ENCODE peak calls at places on chromosomes 6 and 20, in eight cellular contexts. One of them, this sample, is unnamed.

GRCh38 chr6:163655217-163656121 is 241.0 kb downstream of the QKI start:
- DNase-seq in fibroblast of lung: no peak
- DNase-seq in neuronal stem cell: no peak
- DNase-seq in stimulated activated naive CD8-positive, alpha-beta T cell treated with anti-CD3 and anti-CD28 coated beads, Interleukin-15, Interleukin-2, amounts not matched to agents 100 U/mL and 50 U/mL, for 24 hours: no peak
- DNase-seq in Right ventricle myocardium superior: no peak
- DNase-seq in globus pallidus: no peak
- DNase-seq in HuH-7.5: no peak
- DNase-seq in ELF-1: no peak
- DNase-seq in this sample: no peak

GRCh38 chr20:49948809-49949507 is 12.8 kb downstream of the RNF114 start:
- DNase-seq in Right ventricle myocardium superior: no peak
- DNase-seq in fibroblast of lung: peak
- DNase-seq in HuH-7.5: no peak
- DNase-seq in ELF-1: no peak
- DNase-seq in stimulated activated naive CD8-positive, alpha-beta T cell treated with anti-CD3 and anti-CD28 coated beads, Interleukin-15, Interleukin-2, amounts not matched to agents 100 U/mL and 50 U/mL, for 24 hours: no peak
- DNase-seq in neuronal stem cell: no peak
- DNase-seq in globus pallidus: no peak
- DNase-seq in this sample: no peak

GRCh38 chr6:79167931-79168694 is 66.4 kb downstream of the HMGN3 start:
- DNase-seq in ELF-1: no peak
- DNase-seq in neuronal stem cell: no peak
- DNase-seq in HuH-7.5: no peak
- DNase-seq in stimulated activated naive CD8-positive, alpha-beta T cell treated with anti-CD3 and anti-CD28 coated beads, Interleukin-15, Interleukin-2, amounts not matched to agents 100 U/mL and 50 U/mL, for 24 hours: no peak
- DNase-seq in fibroblast of lung: peak
- DNase-seq in globus pallidus: no peak
- DNase-seq in Right ventricle myocardium superior: no peak
- DNase-seq in this sample: no peak

GRCh38 chr6:41049548-41049947 is 3.5 kb upstream of the APOBEC2 start:
- DNase-seq in Right ventricle myocardium superior: no peak
- DNase-seq in globus pallidus: no peak
- DNase-seq in ELF-1: peak
- DNase-seq in neuronal stem cell: no peak
- DNase-seq in stimulated activated naive CD8-positive, alpha-beta T cell treated with anti-CD3 and anti-CD28 coated beads, Interleukin-15, Interleukin-2, amounts not matched to agents 100 U/mL and 50 U/mL, for 24 hours: no peak
- DNase-seq in HuH-7.5: no peak
- DNase-seq in fibroblast of lung: no peak
- DNase-seq in this sample: no peak

GRCh38 chr6:111789593-111789992 is 83.7 kb downstream of the FYN start:
- DNase-seq in globus pallidus: no peak
- DNase-seq in stimulated activated naive CD8-positive, alpha-beta T cell treated with anti-CD3 and anti-CD28 coated beads, Interleukin-15, Interleukin-2, amounts not matched to agents 100 U/mL and 50 U/mL, for 24 hours: no peak
- DNase-seq in fibroblast of lung: peak
- DNase-seq in Right ventricle myocardium superior: peak
- DNase-seq in HuH-7.5: no peak
- DNase-seq in ELF-1: no peak
- DNase-seq in neuronal stem cell: no peak
- DNase-seq in this sample: no peak

GRCh38 chr6:33802186-33803061 is 1.4 kb downstream of the MLN start:
- DNase-seq in fibroblast of lung: no peak
- DNase-seq in neuronal stem cell: no peak
- DNase-seq in HuH-7.5: no peak
- DNase-seq in stimulated activated naive CD8-positive, alpha-beta T cell treated with anti-CD3 and anti-CD28 coated beads, Interleukin-15, Interleukin-2, amounts not matched to agents 100 U/mL and 50 U/mL, for 24 hours: no peak
- DNase-seq in Right ventricle myocardium superior: no peak
- DNase-seq in globus pallidus: no peak
- DNase-seq in ELF-1: peak
- DNase-seq in this sample: no peak

GRCh38 chr6:163751032-163751525 is 336.6 kb downstream of the QKI start:
- DNase-seq in fibroblast of lung: no peak
- DNase-seq in ELF-1: peak
- DNase-seq in stimulated activated naive CD8-positive, alpha-beta T cell treated with anti-CD3 and anti-CD28 coated beads, Interleukin-15, Interleukin-2, amounts not matched to agents 100 U/mL and 50 U/mL, for 24 hours: peak
- DNase-seq in HuH-7.5: no peak
- DNase-seq in neuronal stem cell: no peak
- DNase-seq in globus pallidus: no peak
- DNase-seq in Right ventricle myocardium superior: no peak
- DNase-seq in this sample: no peak

GRCh38 chr6:19723533-19723932 is 113.6 kb upstream of the ID4 start:
- DNase-seq in neuronal stem cell: no peak
- DNase-seq in fibroblast of lung: peak
- DNase-seq in ELF-1: no peak
- DNase-seq in HuH-7.5: no peak
- DNase-seq in Right ventricle myocardium superior: no peak
- DNase-seq in globus pallidus: no peak
- DNase-seq in stimulated activated naive CD8-positive, alpha-beta T cell treated with anti-CD3 and anti-CD28 coated beads, Interleukin-15, Interleukin-2, amounts not matched to agents 100 U/mL and 50 U/mL, for 24 hours: no peak
- DNase-seq in this sample: no peak

GRCh38 chr6:104603108-104603745 is 256.5 kb downstream of the HACE1 start:
- DNase-seq in stimulated activated naive CD8-positive, alpha-beta T cell treated with anti-CD3 and anti-CD28 coated beads, Interleukin-15, Interleukin-2, amounts not matched to agents 100 U/mL and 50 U/mL, for 24 hours: no peak
- DNase-seq in globus pallidus: peak
- DNase-seq in fibroblast of lung: no peak
- DNase-seq in neuronal stem cell: no peak
- DNase-seq in ELF-1: no peak
- DNase-seq in Right ventricle myocardium superior: no peak
- DNase-seq in HuH-7.5: no peak
- DNase-seq in this sample: no peak

GRCh38 chr6:158476389-158476788 is 83.5 kb upstream of the TMEM181 start:
- DNase-seq in globus pallidus: no peak
- DNase-seq in HuH-7.5: no peak
- DNase-seq in Right ventricle myocardium superior: no peak
- DNase-seq in ELF-1: no peak
- DNase-seq in stimulated activated naive CD8-positive, alpha-beta T cell treated with anti-CD3 and anti-CD28 coated beads, Interleukin-15, Interleukin-2, amounts not matched to agents 100 U/mL and 50 U/mL, for 24 hours: no peak
- DNase-seq in neuronal stem cell: no peak
- DNase-seq in fibroblast of lung: no peak
- DNase-seq in this sample: no peak

GRCh38 chr20:23515250-23515939 is 24.5 kb downstream of the CST8 start:
- DNase-seq in neuronal stem cell: no peak
- DNase-seq in ELF-1: no peak
- DNase-seq in HuH-7.5: no peak
- DNase-seq in fibroblast of lung: no peak
- DNase-seq in Right ventricle myocardium superior: no peak
- DNase-seq in stimulated activated naive CD8-positive, alpha-beta T cell treated with anti-CD3 and anti-CD28 coated beads, Interleukin-15, Interleukin-2, amounts not matched to agents 100 U/mL and 50 U/mL, for 24 hours: no peak
- DNase-seq in globus pallidus: no peak
- DNase-seq in this sample: no peak

GRCh38 chr6:146770965-146771735 is 172.4 kb downstream of the ADGB start:
- DNase-seq in stimulated activated naive CD8-positive, alpha-beta T cell treated with anti-CD3 and anti-CD28 coated beads, Interleukin-15, Interleukin-2, amounts not matched to agents 100 U/mL and 50 U/mL, for 24 hours: peak
- DNase-seq in globus pallidus: no peak
- DNase-seq in HuH-7.5: no peak
- DNase-seq in ELF-1: no peak
- DNase-seq in fibroblast of lung: no peak
- DNase-seq in Right ventricle myocardium superior: peak
- DNase-seq in neuronal stem cell: no peak
- DNase-seq in this sample: peak

GRCh38 chr6:107331409-107332386 is 127.7 kb downstream of the PDSS2 start:
- DNase-seq in Right ventricle myocardium superior: no peak
- DNase-seq in stimulated activated naive CD8-positive, alpha-beta T cell treated with anti-CD3 and anti-CD28 coated beads, Interleukin-15, Interleukin-2, amounts not matched to agents 100 U/mL and 50 U/mL, for 24 hours: no peak
- DNase-seq in HuH-7.5: peak
- DNase-seq in ELF-1: no peak
- DNase-seq in globus pallidus: no peak
- DNase-seq in neuronal stem cell: no peak
- DNase-seq in fibroblast of lung: peak
- DNase-seq in this sample: no peak

GRCh38 chr6:160198577-160199211 is 59.9 kb downstream of the SLC22A2 start:
- DNase-seq in Right ventricle myocardium superior: no peak
- DNase-seq in globus pallidus: no peak
- DNase-seq in stimulated activated naive CD8-positive, alpha-beta T cell treated with anti-CD3 and anti-CD28 coated beads, Interleukin-15, Interleukin-2, amounts not matched to agents 100 U/mL and 50 U/mL, for 24 hours: no peak
- DNase-seq in fibroblast of lung: peak
- DNase-seq in neuronal stem cell: no peak
- DNase-seq in ELF-1: no peak
- DNase-seq in HuH-7.5: peak
- DNase-seq in this sample: no peak

GRCh38 chr20:13684566-13685222 is 46.0 kb upstream of the TASP1 start:
- DNase-seq in globus pallidus: no peak
- DNase-seq in ELF-1: no peak
- DNase-seq in stimulated activated naive CD8-positive, alpha-beta T cell treated with anti-CD3 and anti-CD28 coated beads, Interleukin-15, Interleukin-2, amounts not matched to agents 100 U/mL and 50 U/mL, for 24 hours: no peak
- DNase-seq in Right ventricle myocardium superior: no peak
- DNase-seq in HuH-7.5: no peak
- DNase-seq in neuronal stem cell: no peak
- DNase-seq in fibroblast of lung: no peak
- DNase-seq in this sample: no peak

GRCh38 chr6:101195581-101195980 is 197.9 kb upstream of the GRIK2 start:
- DNase-seq in globus pallidus: no peak
- DNase-seq in ELF-1: no peak
- DNase-seq in fibroblast of lung: peak
- DNase-seq in HuH-7.5: no peak
- DNase-seq in stimulated activated naive CD8-positive, alpha-beta T cell treated with anti-CD3 and anti-CD28 coated beads, Interleukin-15, Interleukin-2, amounts not matched to agents 100 U/mL and 50 U/mL, for 24 hours: no peak
- DNase-seq in Right ventricle myocardium superior: no peak
- DNase-seq in neuronal stem cell: no peak
- DNase-seq in this sample: no peak

This sample was measured in thyroid gland.